ENCODE peak calls at places on chromosome 2, in four cellular contexts. W is mucosa of descending colon, V is tibial artery, Y is RPMI7951. X is an unnamed sample.

GRCh38 chr2:141534671-141535359 is 596.0 kb downstream of the LRP1B start:
- DNase-seq in W (no peak), V (no peak), Y (no peak), X (no peak)

GRCh38 chr2:170335351-170335750 is 157.4 kb downstream of the MYO3B start:
- DNase-seq in V (no peak), Y (no peak), W (no peak), X (no peak)

GRCh38 chr2:16130906-16131400 is 190.6 kb downstream of the MYCN start:
- DNase-seq in Y (no peak), V (no peak), W (no peak), X (no peak)

GRCh38 chr2:86477349-86477748 is 36.2 kb downstream of the KDM3A start:
- DNase-seq in V (no peak), Y (no peak), W (no peak), X (no peak)

GRCh38 chr2:7430869-7431641 is 513.8 kb downstream of the RNF144A start:
- DNase-seq in W (peak; percentile 69), V (peak; percentile 46), Y (peak; percentile 45), X (peak; percentile 56)

GRCh38 chr2:101251844-101252407 is 760 bp upstream of the CNOT11 start:
- DNase-seq in V (no peak), W (no peak), Y (no peak), X (peak; percentile 13)

GRCh38 chr2:85537600-85538506 is 1.1 kb upstream of the MAT2A start:
- DNase-seq in V (peak; percentile 74), W (peak; percentile 77), Y (peak; percentile 53), X (peak; percentile 23)

GRCh38 chr2:52336951-52337350 is 1305.0 kb upstream of the NRXN1 start:
- DNase-seq in W (no peak), V (no peak), Y (no peak), X (no peak)

GRCh38 chr2:15133461-15133860 is 427.7 kb downstream of the NBAS start:
- DNase-seq in V (no peak), W (no peak), Y (no peak), X (no peak)

GRCh38 chr2:15939556-15939853 is 845 bp upstream of the MYCN start:
- DNase-seq in W (peak; percentile 62), V (no peak), Y (no peak), X (no peak)

GRCh38 chr2:199946836-199947235 is 8.5 kb downstream of the TYW5 start:
- DNase-seq in Y (no peak), W (no peak), V (no peak), X (no peak)

GRCh38 chr2:156399224-156399949 is 36.8 kb upstream of the GPD2 start:
- DNase-seq in Y (peak; percentile 26), V (no peak), W (no peak), X (no peak)

GRCh38 chr2:224400886-224401632 is 848 bp downstream of the FAM124B start:
- DNase-seq in Y (no peak), V (no peak), W (no peak), X (no peak)

GRCh38 chr2:146982393-146982846 is 862.4 kb upstream of the ACVR2A start:
- DNase-seq in Y (peak; percentile 46), W (no peak), V (peak; percentile 71), X (no peak)